ENCODE peak calls at places on chromosome 10, in four cellular contexts. I, S, Y and C are unnamed samples.

GRCh38 chr10:3754727-3755439 is 30.1 kb downstream of the KLF6 start:
- DNase-seq in Y (peak), I (no peak), S (peak), C (peak)

GRCh38 chr10:106935978-106936451 is 228.5 kb downstream of the SORCS1 start:
- DNase-seq in S (no peak), Y (no peak), I (no peak), C (no peak)

GRCh38 chr10:75508239-75508813 is 76.9 kb downstream of the LRMDA start:
- DNase-seq in I (no peak), Y (no peak), S (no peak), C (no peak)

GRCh38 chr10:85612378-85612775 is 754.2 kb downstream of the GRID1 start:
- DNase-seq in I (no peak), S (no peak), Y (no peak), C (peak)

GRCh38 chr10:129658673-129659072 is 191.6 kb downstream of the MGMT start:
- DNase-seq in S (peak), Y (no peak), I (no peak), C (no peak)

GRCh38 chr10:132960071-132960472 is 17.7 kb upstream of the CFAP46 start:
- DNase-seq in I (no peak), S (no peak), Y (no peak), C (no peak)

GRCh38 chr10:127119901-127120300 is 76.5 kb downstream of the INSYN2A start:
- DNase-seq in I (no peak), S (no peak), Y (no peak), C (no peak)

GRCh38 chr10:6300106-6300783 is 97.5 kb downstream of the PFKFB3 start:
- DNase-seq in I (no peak), Y (no peak), S (no peak), C (no peak)

GRCh38 chr10:26215923-26216576 is 524 bp upstream of the GAD2 start:
- DNase-seq in Y (peak), I (no peak), S (no peak), C (no peak)

GRCh38 chr10:71638087-71638576 is 81.4 kb downstream of the C10orf105 start:
- DNase-seq in S (peak), I (no peak), Y (no peak), C (no peak)

GRCh38 chr10:4656576-4657194 is 169.3 kb upstream of the AKR1E2 start:
- DNase-seq in S (peak), I (peak), Y (peak), C (no peak)

GRCh38 chr10:5604946-5605345 is 61.4 kb downstream of the ASB13 start:
- DNase-seq in Y (no peak), S (no peak), I (no peak), C (no peak)

GRCh38 chr10:92590623-92591549 is 2.0 kb upstream of the KIF11 start:
- DNase-seq in I (peak), Y (peak), S (peak), C (no peak)

GRCh38 chr10:114031113-114031512 is 12.6 kb upstream of the ADRB1 start:
- DNase-seq in I (no peak), S (no peak), Y (no peak), C (no peak)

GRCh38 chr10:7410800-7411670 is at the start of gene SFMBT2:
- DNase-seq in I (no peak), S (no peak), Y (peak), C (peak)

GRCh38 chr10:132810141-132810806 is 24.3 kb upstream of the NKX6-2 start:
- DNase-seq in I (no peak), Y (no peak), S (no peak), C (no peak)

GRCh38 chr10:26800468-26800867 is 60.3 kb downstream of the ABI1 start:
- DNase-seq in I (no peak), Y (no peak), S (no peak), C (no peak)

GRCh38 chr10:83606275-83606674 is 533.0 kb upstream of the GHITM start:
- DNase-seq in I (no peak), Y (no peak), S (no peak), C (no peak)

GRCh38 chr10:125149278-125150047 is 10.9 kb downstream of the CTBP2 start:
- DNase-seq in S (no peak), I (peak), Y (peak), C (no peak)

DNA sequence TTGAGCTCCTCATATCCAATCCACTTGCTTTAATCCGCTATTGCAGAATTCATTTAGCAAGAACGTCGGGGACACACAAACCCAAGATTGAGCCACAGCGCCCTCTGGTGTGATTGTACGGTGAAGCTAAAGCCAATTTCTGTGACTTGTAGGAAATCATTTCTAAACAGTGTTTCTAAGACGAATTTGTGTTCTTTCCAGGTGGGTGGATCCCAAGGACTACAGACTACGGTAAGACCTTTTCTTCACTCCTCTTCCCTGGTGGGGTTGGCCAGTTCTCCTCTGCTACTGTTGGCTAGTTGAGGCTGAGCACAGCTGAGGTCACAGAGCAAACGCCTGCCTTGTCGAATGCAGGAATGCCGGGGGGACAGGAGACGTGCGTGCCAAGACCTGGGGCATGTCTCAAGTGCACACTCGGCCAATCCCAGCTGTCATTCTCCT is 5.2 kb downstream of the DMBT1 start:
- DNase-seq in Y (peak), I (peak), S (peak), C (no peak)
- TF ChIP-seq CTCF in Y (peak), I (peak), S (peak), C (peak)

GRCh38 chr10:79285315-79286185 is 61.7 kb upstream of the PPIF start:
- DNase-seq in Y (no peak), I (no peak), S (no peak), C (no peak)
- TF ChIP-seq POLR2A in Y (no peak), I (no peak), S (no peak), C (no peak)

GRCh38 chr10:31464552-31464951 is 145.5 kb downstream of the ZEB1 start:
- DNase-seq in S (no peak), Y (no peak), I (no peak), C (no peak)

GRCh38 chr10:31466313-31466712 is 147.3 kb downstream of the ZEB1 start:
- DNase-seq in Y (no peak), S (no peak), I (no peak), C (no peak)

GRCh38 chr10:31467791-31468535 is 148.9 kb downstream of the ZEB1 start:
- DNase-seq in Y (no peak), I (no peak), S (peak), C (no peak)

GRCh38 chr10:31468536-31468859 is 149.5 kb downstream of the ZEB1 start:
- DNase-seq in I (no peak), Y (no peak), S (no peak), C (no peak)
- TF ChIP-seq CTCF in I (no peak), Y (no peak), S (no peak), C (no peak)

GRCh38 chr10:69088801-69089501 is 1.0 kb downstream of the SRGN start:
- DNase-seq in Y (peak), S (no peak), I (no peak), C (no peak)

GRCh38 chr10:69090687-69091450 is 3.0 kb downstream of the SRGN start:
- DNase-seq in Y (no peak), S (no peak), I (no peak), C (no peak)

GRCh38 chr10:69088471-69088769 is 517 bp downstream of the SRGN start:
- DNase-seq in Y (no peak), I (no peak), S (no peak), C (no peak)

GRCh38 chr10:69087600-69088470 is at the start of gene SRGN:
- DNase-seq in I (peak), Y (peak), S (no peak), C (no peak)

GRCh38 chr10:69089638-69090599 is 2.0 kb downstream of the SRGN start:
- DNase-seq in S (no peak), Y (no peak), I (no peak), C (no peak)
- TF ChIP-seq POLR2A in S (no peak), Y (no peak), I (no peak), C (no peak)

GRCh38 chr10:87817291-87817872 is 644 bp downstream of the ATAD1 start:
- DNase-seq in Y (no peak), S (peak), I (no peak), C (no peak)

GRCh38 chr10:87819274-87819585 is 1.2 kb upstream of the ATAD1 start:
- DNase-seq in I (no peak), Y (no peak), S (no peak), C (no peak)

GRCh38 chr10:87818505-87819273 is 663 bp upstream of the ATAD1 start:
- DNase-seq in Y (peak), S (no peak), I (no peak), C (no peak)

GRCh38 chr10:87816842-87817178 is 1.2 kb downstream of the ATAD1 start:
- DNase-seq in Y (no peak), I (no peak), S (no peak), C (no peak)

GRCh38 chr10:87817873-87818504 is at the start of gene ATAD1:
- DNase-seq in Y (peak), I (peak), S (peak), C (peak)
- TF ChIP-seq CTCF in Y (no peak), I (no peak), S (no peak), C (peak)

GRCh38 chr10:58518775-58519174 is 6.1 kb downstream of the BICC1 start:
- DNase-seq in Y (no peak), I (no peak), S (no peak), C (no peak)
- TF ChIP-seq POLR2A in Y (no peak), I (no peak), S (no peak), C (no peak)

DNA sequence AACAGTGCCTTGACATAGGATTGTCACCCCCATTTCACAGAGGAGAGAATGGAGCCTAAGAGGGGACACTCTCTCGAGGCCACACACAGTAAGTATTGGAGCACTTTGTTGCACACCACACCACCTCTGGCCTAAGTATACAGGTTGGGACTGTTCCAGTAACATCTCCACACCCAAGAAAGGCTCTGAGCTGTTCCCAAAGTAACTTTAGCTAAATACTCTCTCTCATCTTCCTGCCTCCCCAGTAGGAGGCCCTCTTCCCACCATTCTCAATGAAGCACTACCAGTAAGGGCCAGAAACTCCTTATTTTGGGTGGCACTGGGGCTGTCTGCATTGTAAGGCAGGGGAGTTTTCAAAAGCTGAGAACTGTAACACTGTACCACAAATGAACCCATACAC is 189.5 kb downstream of the ZNF438 start:
- DNase-seq in Y (no peak), S (no peak), I (no peak), C (no peak)
- TF ChIP-seq CTCF in Y (no peak), S (no peak), I (no peak), C (no peak)